ENCODE peak calls at places on chromosomes 16 and 17, in nine cellular contexts. One of them, this sample, is unnamed.

GRCh38 chr16:72172105-72173034 is at the start of gene PMFBP1:
- DNase-seq in hepatic stellate cell: peak
- DNase-seq in effector memory CD4-positive, alpha-beta T cell: no peak
- DNase-seq in GF-D8: peak
- DNase-seq in stimulated activated CD8-positive, alpha-beta memory T cell treated with anti-CD3 and anti-CD28 coated beads, Interleukin-12 subunit alpha, Interleukin-12 subunit beta, amount 100 ng/mL, for 4 hours: no peak
- DNase-seq in activated CD8-positive, alpha-beta memory T cell treated with anti-CD3 and anti-CD28 coated beads for 24 hours: no peak
- DNase-seq in omental fat pad: no peak
- DNase-seq in stimulated activated naive B cell treated with anti-CD40 and anti-IgM and Interleukin-4, amounts not matched to agents 10 μg/mL and 1 μg/mL and 100 μg/mL, for 72 hours: peak
- DNase-seq in AG10803: peak
- DNase-seq in this sample: no peak

GRCh38 chr16:67538666-67539101 is 10.1 kb downstream of the RIPOR1 start:
- DNase-seq in hepatic stellate cell: peak
- DNase-seq in effector memory CD4-positive, alpha-beta T cell: no peak
- DNase-seq in GF-D8: no peak
- DNase-seq in stimulated activated CD8-positive, alpha-beta memory T cell treated with anti-CD3 and anti-CD28 coated beads, Interleukin-12 subunit alpha, Interleukin-12 subunit beta, amount 100 ng/mL, for 4 hours: no peak
- DNase-seq in activated CD8-positive, alpha-beta memory T cell treated with anti-CD3 and anti-CD28 coated beads for 24 hours: no peak
- DNase-seq in omental fat pad: no peak
- DNase-seq in stimulated activated naive B cell treated with anti-CD40 and anti-IgM and Interleukin-4, amounts not matched to agents 10 μg/mL and 1 μg/mL and 100 μg/mL, for 72 hours: no peak
- DNase-seq in AG10803: peak
- DNase-seq in this sample: no peak

GRCh38 chr17:58032691-58033415 is 25.8 kb upstream of the SRSF1 start:
- DNase-seq in hepatic stellate cell: no peak
- DNase-seq in effector memory CD4-positive, alpha-beta T cell: no peak
- DNase-seq in GF-D8: no peak
- DNase-seq in stimulated activated CD8-positive, alpha-beta memory T cell treated with anti-CD3 and anti-CD28 coated beads, Interleukin-12 subunit alpha, Interleukin-12 subunit beta, amount 100 ng/mL, for 4 hours: no peak
- DNase-seq in activated CD8-positive, alpha-beta memory T cell treated with anti-CD3 and anti-CD28 coated beads for 24 hours: no peak
- DNase-seq in omental fat pad: no peak
- DNase-seq in stimulated activated naive B cell treated with anti-CD40 and anti-IgM and Interleukin-4, amounts not matched to agents 10 μg/mL and 1 μg/mL and 100 μg/mL, for 72 hours: no peak
- DNase-seq in AG10803: no peak
- DNase-seq in this sample: no peak

GRCh38 chr17:46811978-46812583 is 6.4 kb downstream of the WNT3 start:
- DNase-seq in hepatic stellate cell: no peak
- DNase-seq in effector memory CD4-positive, alpha-beta T cell: no peak
- DNase-seq in GF-D8: no peak
- DNase-seq in stimulated activated CD8-positive, alpha-beta memory T cell treated with anti-CD3 and anti-CD28 coated beads, Interleukin-12 subunit alpha, Interleukin-12 subunit beta, amount 100 ng/mL, for 4 hours: no peak
- DNase-seq in activated CD8-positive, alpha-beta memory T cell treated with anti-CD3 and anti-CD28 coated beads for 24 hours: no peak
- DNase-seq in omental fat pad: no peak
- DNase-seq in stimulated activated naive B cell treated with anti-CD40 and anti-IgM and Interleukin-4, amounts not matched to agents 10 μg/mL and 1 μg/mL and 100 μg/mL, for 72 hours: no peak
- DNase-seq in AG10803: peak
- DNase-seq in this sample: no peak

GRCh38 chr17:34302626-34303025 is 16.6 kb upstream of the CCL8 start:
- DNase-seq in hepatic stellate cell: no peak
- DNase-seq in effector memory CD4-positive, alpha-beta T cell: no peak
- DNase-seq in GF-D8: no peak
- DNase-seq in stimulated activated CD8-positive, alpha-beta memory T cell treated with anti-CD3 and anti-CD28 coated beads, Interleukin-12 subunit alpha, Interleukin-12 subunit beta, amount 100 ng/mL, for 4 hours: no peak
- DNase-seq in activated CD8-positive, alpha-beta memory T cell treated with anti-CD3 and anti-CD28 coated beads for 24 hours: no peak
- DNase-seq in omental fat pad: no peak
- DNase-seq in stimulated activated naive B cell treated with anti-CD40 and anti-IgM and Interleukin-4, amounts not matched to agents 10 μg/mL and 1 μg/mL and 100 μg/mL, for 72 hours: no peak
- DNase-seq in AG10803: no peak
- DNase-seq in this sample: no peak

GRCh38 chr16:27718767-27719445 is 169.0 kb downstream of the KATNIP start:
- DNase-seq in hepatic stellate cell: no peak
- DNase-seq in effector memory CD4-positive, alpha-beta T cell: no peak
- DNase-seq in GF-D8: no peak
- DNase-seq in stimulated activated CD8-positive, alpha-beta memory T cell treated with anti-CD3 and anti-CD28 coated beads, Interleukin-12 subunit alpha, Interleukin-12 subunit beta, amount 100 ng/mL, for 4 hours: no peak
- DNase-seq in activated CD8-positive, alpha-beta memory T cell treated with anti-CD3 and anti-CD28 coated beads for 24 hours: no peak
- DNase-seq in omental fat pad: no peak
- DNase-seq in stimulated activated naive B cell treated with anti-CD40 and anti-IgM and Interleukin-4, amounts not matched to agents 10 μg/mL and 1 μg/mL and 100 μg/mL, for 72 hours: no peak
- DNase-seq in AG10803: no peak
- DNase-seq in this sample: no peak

GRCh38 chr17:62093188-62094155 is 28.4 kb upstream of the MED13 start:
- DNase-seq in hepatic stellate cell: peak
- DNase-seq in effector memory CD4-positive, alpha-beta T cell: no peak
- DNase-seq in GF-D8: no peak
- DNase-seq in stimulated activated CD8-positive, alpha-beta memory T cell treated with anti-CD3 and anti-CD28 coated beads, Interleukin-12 subunit alpha, Interleukin-12 subunit beta, amount 100 ng/mL, for 4 hours: no peak
- DNase-seq in activated CD8-positive, alpha-beta memory T cell treated with anti-CD3 and anti-CD28 coated beads for 24 hours: no peak
- DNase-seq in omental fat pad: no peak
- DNase-seq in stimulated activated naive B cell treated with anti-CD40 and anti-IgM and Interleukin-4, amounts not matched to agents 10 μg/mL and 1 μg/mL and 100 μg/mL, for 72 hours: peak
- DNase-seq in AG10803: peak
- DNase-seq in this sample: no peak

GRCh38 chr17:51260960-51261958 is 913 bp downstream of the UTP18 start:
- DNase-seq in hepatic stellate cell: peak
- DNase-seq in effector memory CD4-positive, alpha-beta T cell: peak
- DNase-seq in GF-D8: peak
- DNase-seq in stimulated activated CD8-positive, alpha-beta memory T cell treated with anti-CD3 and anti-CD28 coated beads, Interleukin-12 subunit alpha, Interleukin-12 subunit beta, amount 100 ng/mL, for 4 hours: peak
- DNase-seq in activated CD8-positive, alpha-beta memory T cell treated with anti-CD3 and anti-CD28 coated beads for 24 hours: peak
- DNase-seq in omental fat pad: no peak
- DNase-seq in stimulated activated naive B cell treated with anti-CD40 and anti-IgM and Interleukin-4, amounts not matched to agents 10 μg/mL and 1 μg/mL and 100 μg/mL, for 72 hours: no peak
- DNase-seq in AG10803: no peak
- DNase-seq in this sample: peak

GRCh38 chr17:57574040-57574513 is 171.0 kb downstream of the CCDC182 start:
- DNase-seq in hepatic stellate cell: no peak
- DNase-seq in effector memory CD4-positive, alpha-beta T cell: no peak
- DNase-seq in GF-D8: no peak
- DNase-seq in stimulated activated CD8-positive, alpha-beta memory T cell treated with anti-CD3 and anti-CD28 coated beads, Interleukin-12 subunit alpha, Interleukin-12 subunit beta, amount 100 ng/mL, for 4 hours: no peak
- DNase-seq in activated CD8-positive, alpha-beta memory T cell treated with anti-CD3 and anti-CD28 coated beads for 24 hours: no peak
- DNase-seq in omental fat pad: no peak
- DNase-seq in stimulated activated naive B cell treated with anti-CD40 and anti-IgM and Interleukin-4, amounts not matched to agents 10 μg/mL and 1 μg/mL and 100 μg/mL, for 72 hours: no peak
- DNase-seq in AG10803: peak
- DNase-seq in this sample: no peak